ENCODE peak calls at places on chromosome 1, in seven cellular contexts. One of them, this sample, is unnamed.

GRCh38 chr1:117631361-117631760 is 25.5 kb downstream of the TENT5C start:
- DNase-seq in GM13976: no peak
- DNase-seq in type B pancreatic cell: no peak
- DNase-seq in left ventricle myocardium inferior: no peak
- DNase-seq in IMR-90: no peak
- DNase-seq in dorsolateral prefrontal cortex: no peak
- DNase-seq in cardiac fibroblast: no peak
- DNase-seq in this sample: no peak

GRCh38 chr1:46183119-46183842 is 7.0 kb upstream of the P3R3URF start:
- DNase-seq in GM13976: no peak
- DNase-seq in type B pancreatic cell: no peak
- DNase-seq in left ventricle myocardium inferior: peak
- DNase-seq in IMR-90: peak
- DNase-seq in dorsolateral prefrontal cortex: no peak
- DNase-seq in cardiac fibroblast: peak
- DNase-seq in this sample: no peak

GRCh38 chr1:235008239-235008638 is 120.4 kb downstream of the TOMM20 start:
- DNase-seq in GM13976: no peak
- DNase-seq in type B pancreatic cell: no peak
- DNase-seq in left ventricle myocardium inferior: no peak
- DNase-seq in IMR-90: peak
- DNase-seq in dorsolateral prefrontal cortex: no peak
- DNase-seq in cardiac fibroblast: peak
- DNase-seq in this sample: no peak

GRCh38 chr1:156768610-156769295 is 1.4 kb downstream of the PRCC start:
- DNase-seq in GM13976: no peak
- DNase-seq in type B pancreatic cell: no peak
- DNase-seq in left ventricle myocardium inferior: no peak
- DNase-seq in IMR-90: no peak
- DNase-seq in dorsolateral prefrontal cortex: no peak
- DNase-seq in cardiac fibroblast: no peak
- DNase-seq in this sample: no peak

GRCh38 chr1:109776911-109777310 is 13.2 kb upstream of the EPS8L3 start:
- DNase-seq in GM13976: peak
- DNase-seq in type B pancreatic cell: peak
- DNase-seq in left ventricle myocardium inferior: peak
- DNase-seq in IMR-90: peak
- DNase-seq in dorsolateral prefrontal cortex: peak
- DNase-seq in cardiac fibroblast: peak
- DNase-seq in this sample: peak

GRCh38 chr1:181087400-181087901 is 1.0 kb upstream of the IER5 start:
- DNase-seq in GM13976: peak
- DNase-seq in type B pancreatic cell: no peak
- DNase-seq in left ventricle myocardium inferior: no peak
- DNase-seq in IMR-90: no peak
- DNase-seq in dorsolateral prefrontal cortex: no peak
- DNase-seq in cardiac fibroblast: no peak
- DNase-seq in this sample: no peak

GRCh38 chr1:62621907-62622306 is 24.6 kb downstream of the ANGPTL3 start:
- DNase-seq in GM13976: peak
- DNase-seq in type B pancreatic cell: no peak
- DNase-seq in left ventricle myocardium inferior: no peak
- DNase-seq in IMR-90: peak
- DNase-seq in dorsolateral prefrontal cortex: no peak
- DNase-seq in cardiac fibroblast: peak
- DNase-seq in this sample: no peak

GRCh38 chr1:161037661-161038522 is 872 bp downstream of the TSTD1 start:
- DNase-seq in GM13976: no peak
- DNase-seq in type B pancreatic cell: no peak
- DNase-seq in left ventricle myocardium inferior: no peak
- DNase-seq in IMR-90: no peak
- DNase-seq in dorsolateral prefrontal cortex: no peak
- DNase-seq in cardiac fibroblast: no peak
- DNase-seq in this sample: no peak

DNA sequence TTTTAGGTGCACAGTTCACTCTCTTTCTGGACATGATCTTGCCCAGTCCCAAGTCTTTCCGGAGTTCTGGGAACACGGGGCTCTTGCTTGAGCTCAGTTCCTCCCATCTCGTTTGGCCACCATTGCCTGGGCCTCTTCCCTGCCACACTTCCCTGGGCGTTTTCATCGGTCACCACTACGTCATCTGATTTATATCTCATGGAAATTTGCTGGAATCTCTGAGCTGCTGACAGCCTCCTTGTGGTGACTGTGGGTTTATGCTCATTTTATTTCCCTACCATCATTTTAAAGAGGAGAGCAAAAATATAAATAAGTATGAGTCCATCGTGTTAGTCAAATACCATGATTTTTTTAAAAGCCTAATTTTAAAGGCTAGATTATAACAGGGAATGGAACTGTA is 449.1 kb upstream of the KAZN start:
- DNase-seq in GM13976: no peak
- DNase-seq in type B pancreatic cell: no peak
- DNase-seq in left ventricle myocardium inferior: no peak
- DNase-seq in IMR-90: no peak
- DNase-seq in dorsolateral prefrontal cortex: no peak
- DNase-seq in cardiac fibroblast: peak
- DNase-seq in this sample: no peak
- TF ChIP-seq CTCF in GM13976: no peak
- TF ChIP-seq CTCF in type B pancreatic cell: peak
- TF ChIP-seq CTCF in left ventricle myocardium inferior: no peak
- TF ChIP-seq CTCF in IMR-90: no peak
- TF ChIP-seq CTCF in dorsolateral prefrontal cortex: no peak
- TF ChIP-seq CTCF in cardiac fibroblast: no peak
- TF ChIP-seq CTCF in this sample: peak

DNA sequence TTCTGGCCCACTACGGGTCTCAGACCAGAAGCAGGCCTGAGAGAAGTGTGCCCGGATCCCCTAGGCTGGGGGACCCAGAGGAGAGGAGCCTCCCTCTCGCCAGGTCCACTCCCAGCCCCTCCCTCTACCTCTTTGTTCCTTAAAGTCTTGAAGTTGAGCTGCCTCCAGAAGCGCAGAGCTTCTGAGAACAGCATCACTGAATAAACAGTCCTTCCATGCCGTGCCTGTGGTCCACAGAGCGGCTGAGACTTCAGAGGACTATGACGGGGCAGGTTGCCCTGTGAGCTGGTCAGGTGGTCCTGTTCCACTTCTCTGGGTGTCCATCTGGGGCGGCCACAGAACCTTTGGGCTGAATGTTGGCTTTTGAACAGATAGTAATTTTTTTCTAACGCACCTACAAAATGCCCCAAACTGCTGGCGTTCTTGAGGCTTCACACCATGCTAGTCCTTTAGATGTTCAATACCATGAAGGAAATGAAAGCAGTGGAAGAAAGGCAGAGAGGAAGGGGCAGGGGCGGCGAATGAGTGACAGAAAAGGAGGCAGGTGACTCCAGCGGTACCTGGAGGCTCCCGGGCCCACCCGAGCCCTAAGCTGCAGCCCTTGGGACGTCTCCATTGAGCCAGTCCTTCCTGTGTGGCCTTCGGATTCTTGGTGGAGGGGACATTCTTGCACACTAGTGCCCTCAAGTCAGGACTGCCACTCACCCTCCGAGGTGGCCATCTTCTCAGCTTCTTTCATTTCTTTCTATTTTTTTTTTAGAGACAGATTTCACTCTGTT is 239.3 kb upstream of the VAMP3 start:
- DNase-seq in GM13976: no peak
- DNase-seq in type B pancreatic cell: no peak
- DNase-seq in left ventricle myocardium inferior: no peak
- DNase-seq in IMR-90: no peak
- DNase-seq in dorsolateral prefrontal cortex: no peak
- DNase-seq in cardiac fibroblast: no peak
- DNase-seq in this sample: no peak
- TF ChIP-seq CTCF in GM13976: no peak
- TF ChIP-seq CTCF in type B pancreatic cell: no peak
- TF ChIP-seq CTCF in left ventricle myocardium inferior: no peak
- TF ChIP-seq CTCF in IMR-90: no peak
- TF ChIP-seq CTCF in dorsolateral prefrontal cortex: no peak
- TF ChIP-seq CTCF in cardiac fibroblast: no peak
- TF ChIP-seq CTCF in this sample: no peak

GRCh38 chr1:224497714-224498573 is 63.3 kb upstream of the WDR26 start:
- DNase-seq in GM13976: peak
- DNase-seq in type B pancreatic cell: no peak
- DNase-seq in left ventricle myocardium inferior: no peak
- DNase-seq in IMR-90: peak
- DNase-seq in dorsolateral prefrontal cortex: no peak
- DNase-seq in cardiac fibroblast: peak
- DNase-seq in this sample: no peak
- TF ChIP-seq CTCF in GM13976: no peak
- TF ChIP-seq CTCF in type B pancreatic cell: no peak
- TF ChIP-seq CTCF in left ventricle myocardium inferior: no peak
- TF ChIP-seq CTCF in IMR-90: no peak
- TF ChIP-seq CTCF in dorsolateral prefrontal cortex: no peak
- TF ChIP-seq CTCF in cardiac fibroblast: no peak
- TF ChIP-seq CTCF in this sample: no peak

DNA sequence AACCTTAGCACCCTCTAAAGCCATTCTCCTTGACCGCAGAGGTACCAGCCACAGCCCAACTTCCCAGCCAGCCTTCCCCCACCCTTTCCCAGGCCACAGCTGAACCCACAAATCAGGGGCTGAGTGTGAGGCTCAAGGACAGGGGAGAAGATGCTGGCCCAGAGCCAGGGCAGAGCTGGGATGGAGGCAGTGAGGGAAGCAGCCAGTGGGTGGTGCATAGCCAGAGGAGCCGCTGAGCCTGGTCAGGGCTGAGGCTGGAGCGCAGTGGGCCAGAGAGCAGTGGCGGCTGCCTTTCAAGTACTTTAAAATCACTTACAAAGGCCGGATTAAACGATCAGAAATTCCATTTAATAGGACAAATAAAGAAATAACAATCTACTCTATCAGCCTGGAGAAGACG is 36.3 kb downstream of the DMAP1 start:
- DNase-seq in GM13976: no peak
- DNase-seq in type B pancreatic cell: no peak
- DNase-seq in left ventricle myocardium inferior: no peak
- DNase-seq in IMR-90: no peak
- DNase-seq in dorsolateral prefrontal cortex: no peak
- DNase-seq in cardiac fibroblast: no peak
- DNase-seq in this sample: no peak
- TF ChIP-seq CTCF in GM13976: no peak
- TF ChIP-seq CTCF in type B pancreatic cell: peak
- TF ChIP-seq CTCF in left ventricle myocardium inferior: no peak
- TF ChIP-seq CTCF in IMR-90: no peak
- TF ChIP-seq CTCF in dorsolateral prefrontal cortex: no peak
- TF ChIP-seq CTCF in cardiac fibroblast: no peak
- TF ChIP-seq CTCF in this sample: no peak

GRCh38 chr1:171655215-171656116 is 3.0 kb upstream of the MYOC start:
- DNase-seq in GM13976: peak
- DNase-seq in type B pancreatic cell: peak
- DNase-seq in left ventricle myocardium inferior: peak
- DNase-seq in IMR-90: peak
- DNase-seq in dorsolateral prefrontal cortex: no peak
- DNase-seq in cardiac fibroblast: peak
- DNase-seq in this sample: no peak
- TF ChIP-seq CTCF in GM13976: peak
- TF ChIP-seq CTCF in type B pancreatic cell: peak
- TF ChIP-seq CTCF in left ventricle myocardium inferior: peak
- TF ChIP-seq CTCF in IMR-90: peak
- TF ChIP-seq CTCF in dorsolateral prefrontal cortex: peak
- TF ChIP-seq CTCF in cardiac fibroblast: peak
- TF ChIP-seq CTCF in this sample: peak

GRCh38 chr1:246608616-246609376 is 42.5 kb downstream of the CNST start:
- DNase-seq in GM13976: peak
- DNase-seq in type B pancreatic cell: no peak
- DNase-seq in left ventricle myocardium inferior: peak
- DNase-seq in IMR-90: peak
- DNase-seq in dorsolateral prefrontal cortex: no peak
- DNase-seq in cardiac fibroblast: peak
- DNase-seq in this sample: no peak
- TF ChIP-seq CTCF in GM13976: no peak
- TF ChIP-seq CTCF in type B pancreatic cell: no peak
- TF ChIP-seq CTCF in left ventricle myocardium inferior: peak
- TF ChIP-seq CTCF in IMR-90: peak
- TF ChIP-seq CTCF in dorsolateral prefrontal cortex: no peak
- TF ChIP-seq CTCF in cardiac fibroblast: peak
- TF ChIP-seq CTCF in this sample: peak

GRCh38 chr1:245512980-245513578 is 358.3 kb downstream of the KIF26B start:
- DNase-seq in GM13976: peak
- DNase-seq in type B pancreatic cell: no peak
- DNase-seq in left ventricle myocardium inferior: no peak
- DNase-seq in IMR-90: no peak
- DNase-seq in dorsolateral prefrontal cortex: no peak
- DNase-seq in cardiac fibroblast: peak
- DNase-seq in this sample: no peak
- TF ChIP-seq CTCF in GM13976: no peak
- TF ChIP-seq CTCF in type B pancreatic cell: peak
- TF ChIP-seq CTCF in left ventricle myocardium inferior: no peak
- TF ChIP-seq CTCF in IMR-90: no peak
- TF ChIP-seq CTCF in dorsolateral prefrontal cortex: no peak
- TF ChIP-seq CTCF in cardiac fibroblast: peak
- TF ChIP-seq CTCF in this sample: no peak

DNA sequence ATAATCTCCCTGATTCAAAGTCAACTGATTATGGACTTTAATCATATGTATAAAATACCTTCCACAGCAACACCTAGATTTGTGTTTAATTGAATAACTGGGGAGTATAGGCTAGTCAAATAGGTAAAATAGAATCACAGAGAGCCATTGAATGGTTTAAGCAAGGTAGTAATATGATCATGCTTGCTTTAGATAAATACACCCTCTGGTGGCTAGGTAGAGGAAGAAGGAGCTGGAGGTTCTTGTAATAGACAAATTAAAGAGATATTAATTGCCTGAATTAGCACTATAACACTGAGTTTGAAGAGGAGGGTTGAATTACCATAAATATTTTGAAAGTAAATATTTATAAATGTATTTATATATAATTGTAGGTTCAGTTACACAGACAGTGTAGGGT is 40.3 kb downstream of the DIRAS3 start:
- DNase-seq in GM13976: peak
- DNase-seq in type B pancreatic cell: no peak
- DNase-seq in left ventricle myocardium inferior: no peak
- DNase-seq in IMR-90: peak
- DNase-seq in dorsolateral prefrontal cortex: no peak
- DNase-seq in cardiac fibroblast: peak
- DNase-seq in this sample: no peak
- TF ChIP-seq CTCF in GM13976: no peak
- TF ChIP-seq CTCF in type B pancreatic cell: peak
- TF ChIP-seq CTCF in left ventricle myocardium inferior: peak
- TF ChIP-seq CTCF in IMR-90: peak
- TF ChIP-seq CTCF in dorsolateral prefrontal cortex: peak
- TF ChIP-seq CTCF in cardiac fibroblast: peak
- TF ChIP-seq CTCF in this sample: peak

GRCh38 chr1:201917362-201918033 is 28.8 kb downstream of the SHISA4 start:
- DNase-seq in GM13976: no peak
- DNase-seq in type B pancreatic cell: no peak
- DNase-seq in left ventricle myocardium inferior: no peak
- DNase-seq in IMR-90: peak
- DNase-seq in dorsolateral prefrontal cortex: no peak
- DNase-seq in cardiac fibroblast: peak
- DNase-seq in this sample: no peak
- TF ChIP-seq CTCF in GM13976: no peak
- TF ChIP-seq CTCF in type B pancreatic cell: no peak
- TF ChIP-seq CTCF in left ventricle myocardium inferior: no peak
- TF ChIP-seq CTCF in IMR-90: no peak
- TF ChIP-seq CTCF in dorsolateral prefrontal cortex: no peak
- TF ChIP-seq CTCF in cardiac fibroblast: peak
- TF ChIP-seq CTCF in this sample: no peak

This sample was measured in D721Med.